ENCODE peak calls at places on chromosomes 1 and 21, in nine cellular contexts. One of them, this sample, is unnamed.

GRCh38 chr1:76082084-76082483 is 7.5 kb downstream of the ST6GALNAC3 start:
- DNase-seq in neuronal stem cell: no peak
- DNase-seq in Karpas-422: no peak
- DNase-seq in hepatocyte: no peak
- DNase-seq in mammary epithelial cell: no peak
- DNase-seq in PC-3: no peak
- DNase-seq in transverse colon: no peak
- DNase-seq in fibroblast of lung: no peak
- DNase-seq in upper lobe of right lung: no peak
- DNase-seq in this sample: no peak

GRCh38 chr1:181324797-181325616 is 158.3 kb upstream of the CACNA1E start:
- DNase-seq in neuronal stem cell: no peak
- DNase-seq in Karpas-422: no peak
- DNase-seq in hepatocyte: peak
- DNase-seq in mammary epithelial cell: peak
- DNase-seq in PC-3: peak
- DNase-seq in transverse colon: no peak
- DNase-seq in fibroblast of lung: no peak
- DNase-seq in upper lobe of right lung: no peak
- DNase-seq in this sample: peak

GRCh38 chr1:116416854-116417513 is 43.9 kb downstream of the ATP1A1 start:
- DNase-seq in neuronal stem cell: no peak
- DNase-seq in Karpas-422: peak
- DNase-seq in hepatocyte: no peak
- DNase-seq in mammary epithelial cell: no peak
- DNase-seq in PC-3: no peak
- DNase-seq in transverse colon: no peak
- DNase-seq in fibroblast of lung: no peak
- DNase-seq in upper lobe of right lung: no peak
- DNase-seq in this sample: no peak

GRCh38 chr1:85607913-85608250 is 27.3 kb downstream of the CCN1 start:
- DNase-seq in neuronal stem cell: no peak
- DNase-seq in Karpas-422: no peak
- DNase-seq in hepatocyte: no peak
- DNase-seq in mammary epithelial cell: no peak
- DNase-seq in PC-3: no peak
- DNase-seq in transverse colon: no peak
- DNase-seq in fibroblast of lung: peak
- DNase-seq in upper lobe of right lung: no peak
- DNase-seq in this sample: no peak

GRCh38 chr1:97006044-97006676 is 284.6 kb downstream of the PTBP2 start:
- DNase-seq in neuronal stem cell: no peak
- DNase-seq in Karpas-422: no peak
- DNase-seq in hepatocyte: peak
- DNase-seq in mammary epithelial cell: peak
- DNase-seq in PC-3: peak
- DNase-seq in transverse colon: no peak
- DNase-seq in fibroblast of lung: peak
- DNase-seq in upper lobe of right lung: no peak
- DNase-seq in this sample: no peak

GRCh38 chr21:39121600-39122355 is 61.5 kb downstream of the PSMG1 start:
- DNase-seq in neuronal stem cell: no peak
- DNase-seq in Karpas-422: no peak
- DNase-seq in hepatocyte: no peak
- DNase-seq in mammary epithelial cell: peak
- DNase-seq in PC-3: peak
- DNase-seq in transverse colon: no peak
- DNase-seq in fibroblast of lung: peak
- DNase-seq in upper lobe of right lung: no peak
- DNase-seq in this sample: no peak

GRCh38 chr1:7301346-7301993 is 469.6 kb upstream of the VAMP3 start:
- DNase-seq in neuronal stem cell: no peak
- DNase-seq in Karpas-422: peak
- DNase-seq in hepatocyte: no peak
- DNase-seq in mammary epithelial cell: no peak
- DNase-seq in PC-3: no peak
- DNase-seq in transverse colon: no peak
- DNase-seq in fibroblast of lung: peak
- DNase-seq in upper lobe of right lung: no peak
- DNase-seq in this sample: no peak

GRCh38 chr21:44931137-44931500 is 8.7 kb upstream of the SLX9 start:
- DNase-seq in neuronal stem cell: no peak
- DNase-seq in Karpas-422: peak
- DNase-seq in hepatocyte: no peak
- DNase-seq in mammary epithelial cell: no peak
- DNase-seq in PC-3: peak
- DNase-seq in transverse colon: peak
- DNase-seq in fibroblast of lung: no peak
- DNase-seq in upper lobe of right lung: peak
- DNase-seq in this sample: no peak

GRCh38 chr1:245092638-245092976 is 62.2 kb upstream of the KIF26B start:
- DNase-seq in neuronal stem cell: no peak
- DNase-seq in Karpas-422: no peak
- DNase-seq in hepatocyte: no peak
- DNase-seq in mammary epithelial cell: no peak
- DNase-seq in PC-3: no peak
- DNase-seq in transverse colon: no peak
- DNase-seq in fibroblast of lung: no peak
- DNase-seq in upper lobe of right lung: no peak
- DNase-seq in this sample: no peak

GRCh38 chr1:227542153-227543120 is 20.9 kb upstream of the ZNF678 start:
- DNase-seq in neuronal stem cell: peak
- DNase-seq in Karpas-422: no peak
- DNase-seq in hepatocyte: peak
- DNase-seq in mammary epithelial cell: peak
- DNase-seq in PC-3: peak
- DNase-seq in transverse colon: peak
- DNase-seq in fibroblast of lung: peak
- DNase-seq in upper lobe of right lung: peak
- DNase-seq in this sample: peak

GRCh38 chr1:30902653-30903290 is 5.8 kb downstream of the SDC3 start:
- DNase-seq in neuronal stem cell: no peak
- DNase-seq in Karpas-422: no peak
- DNase-seq in hepatocyte: no peak
- DNase-seq in mammary epithelial cell: no peak
- DNase-seq in PC-3: no peak
- DNase-seq in transverse colon: no peak
- DNase-seq in fibroblast of lung: no peak
- DNase-seq in upper lobe of right lung: no peak
- DNase-seq in this sample: no peak
- H3K27ac ChIP-seq in neuronal stem cell: peak
- H3K27ac ChIP-seq in Karpas-422: no peak
- H3K27ac ChIP-seq in hepatocyte: no peak
- H3K27ac ChIP-seq in mammary epithelial cell: no peak
- H3K27ac ChIP-seq in PC-3: no peak
- H3K27ac ChIP-seq in transverse colon: peak
- H3K27ac ChIP-seq in fibroblast of lung: peak
- H3K27ac ChIP-seq in upper lobe of right lung: peak
- H3K27ac ChIP-seq in this sample: peak

GRCh38 chr1:93426183-93426582 is 21.7 kb upstream of the FNBP1L start:
- DNase-seq in neuronal stem cell: no peak
- DNase-seq in Karpas-422: no peak
- DNase-seq in hepatocyte: no peak
- DNase-seq in mammary epithelial cell: no peak
- DNase-seq in PC-3: no peak
- DNase-seq in transverse colon: no peak
- DNase-seq in fibroblast of lung: no peak
- DNase-seq in upper lobe of right lung: no peak
- DNase-seq in this sample: no peak
- H3K27ac ChIP-seq in neuronal stem cell: no peak
- H3K27ac ChIP-seq in Karpas-422: no peak
- H3K27ac ChIP-seq in hepatocyte: no peak
- H3K27ac ChIP-seq in mammary epithelial cell: no peak
- H3K27ac ChIP-seq in PC-3: no peak
- H3K27ac ChIP-seq in transverse colon: no peak
- H3K27ac ChIP-seq in fibroblast of lung: no peak
- H3K27ac ChIP-seq in upper lobe of right lung: no peak
- H3K27ac ChIP-seq in this sample: no peak

GRCh38 chr1:112625696-112626095 is 6.1 kb downstream of the CAPZA1 start:
- DNase-seq in neuronal stem cell: no peak
- DNase-seq in Karpas-422: no peak
- DNase-seq in hepatocyte: peak
- DNase-seq in mammary epithelial cell: peak
- DNase-seq in PC-3: no peak
- DNase-seq in transverse colon: no peak
- DNase-seq in fibroblast of lung: peak
- DNase-seq in upper lobe of right lung: no peak
- DNase-seq in this sample: no peak

GRCh38 chr1:112629256-112629655 is 9.6 kb downstream of the CAPZA1 start:
- DNase-seq in neuronal stem cell: no peak
- DNase-seq in Karpas-422: no peak
- DNase-seq in hepatocyte: no peak
- DNase-seq in mammary epithelial cell: no peak
- DNase-seq in PC-3: no peak
- DNase-seq in transverse colon: no peak
- DNase-seq in fibroblast of lung: no peak
- DNase-seq in upper lobe of right lung: no peak
- DNase-seq in this sample: no peak

GRCh38 chr1:112626193-112626592 is 6.6 kb downstream of the CAPZA1 start:
- DNase-seq in neuronal stem cell: no peak
- DNase-seq in Karpas-422: no peak
- DNase-seq in hepatocyte: no peak
- DNase-seq in mammary epithelial cell: no peak
- DNase-seq in PC-3: no peak
- DNase-seq in transverse colon: no peak
- DNase-seq in fibroblast of lung: no peak
- DNase-seq in upper lobe of right lung: no peak
- DNase-seq in this sample: no peak

GRCh38 chr1:112626887-112627286 is 7.3 kb downstream of the CAPZA1 start:
- DNase-seq in neuronal stem cell: no peak
- DNase-seq in Karpas-422: no peak
- DNase-seq in hepatocyte: no peak
- DNase-seq in mammary epithelial cell: no peak
- DNase-seq in PC-3: no peak
- DNase-seq in transverse colon: no peak
- DNase-seq in fibroblast of lung: no peak
- DNase-seq in upper lobe of right lung: no peak
- DNase-seq in this sample: no peak

GRCh38 chr1:112628516-112628915 is 8.9 kb downstream of the CAPZA1 start:
- DNase-seq in neuronal stem cell: no peak
- DNase-seq in Karpas-422: no peak
- DNase-seq in hepatocyte: no peak
- DNase-seq in mammary epithelial cell: no peak
- DNase-seq in PC-3: no peak
- DNase-seq in transverse colon: no peak
- DNase-seq in fibroblast of lung: no peak
- DNase-seq in upper lobe of right lung: no peak
- DNase-seq in this sample: no peak
- H3K27ac ChIP-seq in neuronal stem cell: no peak
- H3K27ac ChIP-seq in Karpas-422: no peak
- H3K27ac ChIP-seq in hepatocyte: no peak
- H3K27ac ChIP-seq in mammary epithelial cell: peak
- H3K27ac ChIP-seq in PC-3: no peak
- H3K27ac ChIP-seq in transverse colon: no peak
- H3K27ac ChIP-seq in fibroblast of lung: no peak
- H3K27ac ChIP-seq in upper lobe of right lung: no peak
- H3K27ac ChIP-seq in this sample: no peak

DNA sequence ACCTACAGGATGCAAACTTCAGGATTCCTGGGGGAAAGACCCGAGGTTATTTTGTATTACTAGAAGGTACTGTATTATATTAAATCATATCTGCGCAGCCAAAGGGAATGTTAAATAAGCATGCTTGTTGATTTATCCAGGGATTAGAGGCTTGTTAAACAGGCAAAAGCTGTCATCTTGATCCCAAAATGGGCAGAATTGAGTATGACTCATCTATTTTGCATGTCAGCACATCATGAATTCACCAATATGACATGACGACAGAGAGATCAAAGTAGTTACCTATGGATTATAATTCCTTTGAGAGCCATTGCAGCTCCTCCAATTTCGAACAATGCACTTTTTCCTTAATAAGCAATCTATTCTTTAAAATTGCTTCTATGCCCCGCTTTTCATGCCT is 66.1 kb downstream of the TBX15 start:
- DNase-seq in neuronal stem cell: no peak
- DNase-seq in Karpas-422: no peak
- DNase-seq in hepatocyte: no peak
- DNase-seq in mammary epithelial cell: no peak
- DNase-seq in PC-3: peak
- DNase-seq in transverse colon: no peak
- DNase-seq in fibroblast of lung: no peak
- DNase-seq in upper lobe of right lung: no peak
- DNase-seq in this sample: no peak
- H3K27ac ChIP-seq in neuronal stem cell: no peak
- H3K27ac ChIP-seq in Karpas-422: no peak
- H3K27ac ChIP-seq in hepatocyte: no peak
- H3K27ac ChIP-seq in mammary epithelial cell: no peak
- H3K27ac ChIP-seq in PC-3: no peak
- H3K27ac ChIP-seq in transverse colon: no peak
- H3K27ac ChIP-seq in fibroblast of lung: no peak
- H3K27ac ChIP-seq in upper lobe of right lung: no peak
- H3K27ac ChIP-seq in this sample: no peak